ENCODE peak calls at places on chromosome 16, in nine cellular contexts. A, W, I, E, R, X, H, P and M are unnamed samples. For H4K20me1, the result is how much of the 10 kb centered on the place peaks cover.

GRCh38 chr16:73368715-73369114 is 320.8 kb upstream of the ZFHX3 start:
- DNase-seq in X (no peak), A (no peak), I (no peak), E (no peak), P (no peak), W (no peak), H (no peak), R (no peak), M (no peak)

GRCh38 chr16:53925011-53925410 is 221.1 kb downstream of the FTO start:
- DNase-seq in I (no peak), R (no peak), H (no peak), X (no peak), P (no peak), W (no peak), A (no peak), E (no peak), M (no peak)

GRCh38 chr16:3553138-3553923 is 23.9 kb downstream of the NLRC3 start:
- DNase-seq in R (no peak), H (no peak), X (peak), P (no peak), I (no peak), A (no peak), W (peak), E (peak), M (no peak)

GRCh38 chr16:10333321-10334032 is 52.4 kb upstream of the ATF7IP2 start:
- DNase-seq in E (no peak), I (no peak), H (no peak), P (no peak), W (no peak), A (no peak), R (no peak), X (no peak), M (no peak)

GRCh38 chr16:3089717-3090592 is 9.1 kb downstream of the ZSCAN10 start:
- DNase-seq in X (no peak), H (no peak), I (no peak), W (no peak), R (no peak), P (no peak), A (no peak), E (no peak), M (no peak)

GRCh38 chr16:75621170-75621477 is 2.0 kb downstream of the ADAT1 start:
- DNase-seq in E (peak), W (peak), H (peak), X (no peak), I (no peak), P (peak), A (no peak), R (peak), M (peak)

GRCh38 chr16:53805113-53805512 is 101.2 kb downstream of the FTO start:
- DNase-seq in X (no peak), R (no peak), E (no peak), P (no peak), I (no peak), A (no peak), H (peak), W (no peak), M (no peak)

GRCh38 chr16:89443727-89444084 is 46.7 kb downstream of the ANKRD11 start:
- DNase-seq in W (no peak), E (no peak), P (no peak), H (no peak), I (no peak), X (no peak), A (no peak), R (no peak), M (no peak)

GRCh38 chr16:57373117-57373947 is 1.0 kb downstream of the CX3CL1 start:
- DNase-seq in R (no peak), P (no peak), E (no peak), W (no peak), H (no peak), I (no peak), A (no peak), X (no peak), M (no peak)

GRCh38 chr16:13316008-13316407 is 414.6 kb downstream of the SHISA9 start:
- DNase-seq in H (no peak), I (peak), W (no peak), P (peak), X (no peak), E (no peak), R (no peak), A (no peak), M (no peak)

GRCh38 chr16:2686912-2687507 is 4.7 kb downstream of the KCTD5 start:
- DNase-seq in W (no peak), H (peak), A (no peak), X (no peak), P (no peak), E (no peak), I (no peak), R (peak), M (peak)

GRCh38 chr16:57061084-57061905 is 31.1 kb upstream of the CPNE2 start:
- DNase-seq in A (no peak), W (no peak), I (peak), R (no peak), P (peak), E (peak), H (no peak), X (no peak), M (no peak)

GRCh38 chr16:14029658-14030057 is 41.5 kb upstream of the MRTFB start:
- DNase-seq in H (no peak), I (no peak), X (no peak), W (no peak), A (no peak), P (no peak), R (no peak), E (no peak), M (no peak)

GRCh38 chr16:82041542-82041941 is 6.5 kb downstream of the HSD17B2 start:
- DNase-seq in E (no peak), I (no peak), H (no peak), P (no peak), W (no peak), A (no peak), X (no peak), R (no peak), M (no peak)
- H3K4me2 ChIP-seq in E (no peak), I (no peak), H (no peak), P (no peak), W (no peak), A (no peak), X (no peak), R (no peak), M (no peak)

GRCh38 chr16:85633438-85633743 is 20.3 kb downstream of the GSE1 start:
- DNase-seq in H (no peak), I (no peak), X (no peak), P (no peak), E (no peak), W (no peak), R (no peak), A (no peak), M (no peak)
- H4K20me1 ChIP-seq in H (under half), I (half or more), X (under half), P (under half), E (half or more), W (half or more), R (under half), A (under half), M (under half)

GRCh38 chr16:51408357-51408756 is 257.3 kb upstream of the SALL1 start:
- DNase-seq in E (peak), H (no peak), I (no peak), X (no peak), P (peak), W (no peak), A (no peak), R (no peak), M (no peak)

GRCh38 chr16:51407199-51407598 is 256.1 kb upstream of the SALL1 start:
- DNase-seq in X (no peak), E (no peak), P (peak), W (no peak), H (no peak), I (no peak), R (no peak), A (no peak), M (no peak)

GRCh38 chr16:51409001-51409675 is 258.1 kb upstream of the SALL1 start:
- DNase-seq in R (no peak), W (no peak), X (no peak), H (no peak), E (peak), P (peak), I (no peak), A (no peak), M (no peak)

GRCh38 chr16:51410125-51410524 is 259.1 kb upstream of the SALL1 start:
- DNase-seq in H (no peak), P (no peak), A (no peak), W (no peak), E (no peak), X (no peak), I (no peak), R (no peak), M (no peak)

GRCh38 chr16:51407921-51408320 is 256.9 kb upstream of the SALL1 start:
- DNase-seq in I (no peak), A (no peak), P (no peak), W (no peak), E (no peak), R (no peak), H (no peak), X (no peak), M (no peak)
- H3K4me2 ChIP-seq in I (no peak), A (no peak), P (peak), W (no peak), E (no peak), R (no peak), H (no peak), X (no peak), M (no peak)

GRCh38 chr16:4846503-4846900 is 586 bp downstream of the GLYR1 start:
- DNase-seq in A (no peak), X (peak), H (peak), E (peak), W (peak), P (peak), R (peak), I (peak), M (peak)
- H4K20me1 ChIP-seq in A (under half), X (under half), H (under half), E (under half), W (under half), P (under half), R (under half), I (under half), M (under half)

GRCh38 chr16:4933871-4934395 is 3.0 kb downstream of the PPL start:
- DNase-seq in A (no peak), R (no peak), E (no peak), H (no peak), X (no peak), I (no peak), P (no peak), W (no peak), M (no peak)

GRCh38 chr16:4934591-4934990 is 2.4 kb downstream of the PPL start:
- DNase-seq in E (no peak), H (no peak), I (no peak), X (no peak), A (no peak), P (no peak), R (no peak), W (no peak), M (no peak)

GRCh38 chr16:4936991-4937781 is at the start of gene PPL:
- DNase-seq in A (peak), X (peak), R (no peak), I (peak), H (no peak), W (peak), E (no peak), P (peak), M (peak)

GRCh38 chr16:4936181-4936990 is 562 bp downstream of the PPL start:
- DNase-seq in A (no peak), H (no peak), X (peak), E (no peak), W (peak), R (no peak), I (peak), P (peak), M (no peak)

GRCh38 chr16:4935231-4935855 is 1.6 kb downstream of the PPL start:
- DNase-seq in W (no peak), P (peak), R (no peak), H (no peak), E (no peak), X (no peak), A (no peak), I (peak), M (no peak)
- H3K4me2 ChIP-seq in W (peak), P (peak), R (no peak), H (no peak), E (no peak), X (peak), A (peak), I (peak), M (no peak)